ENCODE peak calls at places on chromosome 20, in six cellular contexts. K is neural progenitor cell; I is choroid plexus epithelial cell; M is activated naive CD8-positive, alpha-beta T cell treated with anti-CD3 and anti-CD28 coated beads, Interleukin-2, amount 50 U/mL, for 16 hours; X is hypothalamus; B is iris pigment epithelial cell. D is an unnamed sample.

GRCh38 chr20:58677808-58678207 is 14.8 kb upstream of the NPEPL1 start:
- DNase-seq in B (no peak), M (no peak), I (no peak), K (no peak), X (no peak), D (no peak)

GRCh38 chr20:24498641-24499040 is 29.2 kb downstream of the SYNDIG1 start:
- DNase-seq in K (no peak), B (no peak), X (no peak), I (no peak), M (no peak), D (no peak)

GRCh38 chr20:1001981-1002681 is at the start of gene RSPO4:
- DNase-seq in X (no peak), B (no peak), M (no peak), I (no peak), K (peak; percentile 64), D (no peak)

GRCh38 chr20:36541227-36542018 is at the start of gene MYL9:
- DNase-seq in K (peak; percentile 86), X (no peak), B (peak; percentile 81), M (no peak), I (peak; percentile 80), D (no peak)

GRCh38 chr20:43842126-43843020 is 72.3 kb upstream of the TOX2 start:
- DNase-seq in K (no peak), M (no peak), X (no peak), I (no peak), B (no peak), D (no peak)

GRCh38 chr20:2873747-2874041 is 413 bp downstream of the PTPRA start:
- DNase-seq in B (peak; percentile 21), I (peak; percentile 17), K (peak; percentile 91), M (peak; percentile 21), X (peak; percentile 54), D (no peak)

GRCh38 chr20:10557685-10558084 is 116.1 kb downstream of the JAG1 start:
- DNase-seq in X (no peak), K (no peak), B (no peak), I (no peak), M (no peak), D (no peak)

GRCh38 chr20:10935658-10936057 is 261.9 kb upstream of the JAG1 start:
- DNase-seq in X (no peak), I (no peak), K (no peak), B (peak; percentile 15), M (no peak), D (peak; percentile 24)

GRCh38 chr20:37411408-37412306 is 65.7 kb downstream of the SRC start:
- DNase-seq in I (no peak), X (no peak), K (peak; percentile 56), B (no peak), M (no peak), D (no peak)

GRCh38 chr20:9617940-9618339 is 103.5 kb downstream of the LAMP5 start:
- DNase-seq in M (no peak), X (no peak), B (peak; percentile 42), I (peak; percentile 62), K (peak; percentile 59), D (peak; percentile 58)

GRCh38 chr20:45892049-45892816 is 1.1 kb downstream of the CTSA start:
- DNase-seq in X (no peak), I (peak; percentile 63), M (no peak), B (peak; percentile 29), K (peak; percentile 24), D (no peak)

GRCh38 chr20:44364780-44365179 is 9.3 kb downstream of the HNF4A start:
- DNase-seq in M (no peak), I (no peak), K (no peak), X (no peak), B (no peak), D (no peak)

GRCh38 chr20:53130819-53131218 is 158.7 kb downstream of the TSHZ2 start:
- DNase-seq in B (no peak), K (no peak), M (no peak), X (no peak), I (no peak), D (no peak)

GRCh38 chr20:52001999-52002666 is 189.4 kb downstream of the ZFP64 start:
- DNase-seq in B (peak; percentile 63), I (peak; percentile 68), X (no peak), K (no peak), M (no peak), D (no peak)

GRCh38 chr20:59185809-59186208 is 22.2 kb downstream of the ZNF831 start:
- DNase-seq in X (no peak), I (no peak), K (peak; percentile 68), B (no peak), M (no peak), D (no peak)

GRCh38 chr20:33316958-33317357 is 33.9 kb downstream of the BPIFB1 start:
- DNase-seq in B (no peak), I (no peak), K (no peak), M (no peak), X (no peak), D (no peak)

GRCh38 chr20:50260480-50261221 is 70.0 kb downstream of the CEBPB start:
- DNase-seq in I (no peak), K (no peak), M (no peak), B (peak; percentile 49), X (no peak), D (no peak)

GRCh38 chr20:47680804-47681529 is 104.3 kb downstream of the SULF2 start:
- DNase-seq in K (no peak), X (no peak), B (peak; percentile 32), I (peak; percentile 26), M (no peak), D (no peak)

GRCh38 chr20:63893999-63894357 is 948 bp upstream of the DNAJC5 start:
- DNase-seq in M (no peak), X (no peak), B (no peak), I (no peak), K (peak; percentile 16), D (no peak)

GRCh38 chr20:44715495-44716308 is 533 bp downstream of the CCN5 start:
- DNase-seq in I (no peak), X (no peak), K (no peak), B (no peak), M (no peak), D (no peak)

GRCh38 chr20:43459022-43459942 is 1.6 kb downstream of the SRSF6 start:
- DNase-seq in M (no peak), B (no peak), X (no peak), K (peak; percentile 34), I (peak; percentile 41), D (no peak)

GRCh38 chr20:53972179-53972578 is 98.2 kb downstream of the BCAS1 start:
- DNase-seq in B (no peak), M (no peak), K (no peak), I (no peak), X (no peak), D (no peak)

D was measured in SK-N-MC.